ENCODE peak calls at places on chromosomes 7 and 10, in nine cellular contexts. J, Y, V, N, T, Q, F, Z and X are unnamed samples.

GRCh38 chr10:62754963-62755362 is 49.6 kb upstream of the ADO start:
- DNase-seq in J (no peak), Y (no peak), V (no peak), N (no peak), T (no peak), Q (no peak), F (no peak), Z (no peak), X (no peak)

GRCh38 chr10:129968937-129969527 is 5.0 kb upstream of the EBF3 start:
- DNase-seq in J (no peak), Y (peak), V (no peak), N (no peak), T (peak), Q (no peak), F (no peak), Z (no peak), X (no peak)

GRCh38 chr10:79072994-79073654 is 4.4 kb downstream of the ZMIZ1 start:
- DNase-seq in J (no peak), Y (no peak), V (no peak), N (no peak), T (no peak), Q (no peak), F (peak), Z (no peak), X (no peak)

GRCh38 chr7:72408966-72409637 is 3.0 kb downstream of the CALN1 start:
- DNase-seq in J (no peak), Y (no peak), V (no peak), N (no peak), T (no peak), Q (no peak), F (no peak), Z (no peak), X (no peak)

GRCh38 chr10:65342226-65342625 is 1583.6 kb upstream of the LRRTM3 start:
- DNase-seq in J (no peak), Y (no peak), V (no peak), N (no peak), T (no peak), Q (no peak), F (peak), Z (no peak), X (no peak)

GRCh38 chr7:1611708-1612241 is 41.9 kb upstream of the PSMG3 start:
- DNase-seq in J (peak), Y (no peak), V (peak), N (no peak), T (no peak), Q (peak), F (no peak), Z (no peak), X (no peak)

GRCh38 chr7:14201353-14201752 is 211.9 kb upstream of the ETV1 start:
- DNase-seq in J (no peak), Y (no peak), V (no peak), N (no peak), T (no peak), Q (no peak), F (no peak), Z (no peak), X (no peak)

GRCh38 chr7:136049818-136050461 is 72.8 kb upstream of the MTPN start:
- DNase-seq in J (no peak), Y (no peak), V (no peak), N (no peak), T (no peak), Q (no peak), F (no peak), Z (no peak), X (no peak)

GRCh38 chr7:80403686-80404241 is 108.1 kb downstream of the GNAT3 start:
- DNase-seq in J (no peak), Y (no peak), V (no peak), N (no peak), T (no peak), Q (no peak), F (no peak), Z (no peak), X (no peak)

GRCh38 chr10:128092454-128092853 is 33.8 kb downstream of the MKI67 start:
- DNase-seq in J (no peak), Y (no peak), V (no peak), N (no peak), T (no peak), Q (no peak), F (no peak), Z (no peak), X (no peak)

GRCh38 chr7:143407296-143408246 is 1.1 kb downstream of the EPHA1 start:
- DNase-seq in J (no peak), Y (no peak), V (no peak), N (no peak), T (peak), Q (no peak), F (no peak), Z (no peak), X (no peak)

GRCh38 chr7:140458191-140458590 is 21.1 kb downstream of the MKRN1 start:
- DNase-seq in J (no peak), Y (no peak), V (no peak), N (no peak), T (no peak), Q (no peak), F (no peak), Z (no peak), X (no peak)

GRCh38 chr7:111098011-111098925 is 7.3 kb downstream of the LRRN3 start:
- DNase-seq in J (peak), Y (no peak), V (peak), N (no peak), T (peak), Q (no peak), F (peak), Z (peak), X (no peak)

GRCh38 chr10:71774916-71775702 is 1.8 kb upstream of the VSIR start:
- DNase-seq in J (no peak), Y (peak), V (no peak), N (no peak), T (peak), Q (no peak), F (no peak), Z (no peak), X (no peak)

GRCh38 chr7:148495614-148496013 is 95.0 kb upstream of the C7orf33 start:
- DNase-seq in J (no peak), Y (no peak), V (no peak), N (no peak), T (no peak), Q (no peak), F (no peak), Z (no peak), X (no peak)

GRCh38 chr7:151694828-151695580 is 175.3 kb upstream of the RHEB start:
- DNase-seq in J (peak), Y (peak), V (no peak), N (no peak), T (no peak), Q (no peak), F (peak), Z (no peak), X (no peak)

GRCh38 chr7:74059681-74060588 is 23.7 kb upstream of the LIMK1 start:
- DNase-seq in J (peak), Y (peak), V (no peak), N (no peak), T (no peak), Q (no peak), F (no peak), Z (no peak), X (no peak)

GRCh38 chr10:113168560-113168959 is 218.5 kb downstream of the TCF7L2 start:
- DNase-seq in J (no peak), Y (no peak), V (no peak), N (no peak), T (no peak), Q (no peak), F (no peak), Z (no peak), X (no peak)

GRCh38 chr7:28631995-28632394 is 219.7 kb downstream of the CREB5 start:
- DNase-seq in J (no peak), Y (no peak), V (no peak), N (no peak), T (no peak), Q (no peak), F (no peak), Z (no peak), X (no peak)

GRCh38 chr10:11668847-11669610 is 57.6 kb upstream of the USP6NL start:
- DNase-seq in J (no peak), Y (no peak), V (no peak), N (no peak), T (no peak), Q (no peak), F (no peak), Z (no peak), X (no peak)

GRCh38 chr10:12350925-12351324 is 1.6 kb downstream of the CAMK1D start:
- DNase-seq in J (no peak), Y (no peak), V (no peak), N (no peak), T (no peak), Q (no peak), F (no peak), Z (no peak), X (no peak)

GRCh38 chr7:24052572-24053223 is 231.3 kb upstream of the NPY start:
- DNase-seq in J (peak), Y (no peak), V (peak), N (no peak), T (peak), Q (peak), F (peak), Z (no peak), X (no peak)